ENCODE peak calls at places on chromosome 12, in six cellular contexts. D is Peyer's patch; Q is iPS-NIHi11; W is endothelial cell; Y is NCI-H446; F is activated T-helper 1 cell treated with anti-CD3 and anti-CD28 coated beads, Interleukin-2, amount 50 U/mL, for 16 hours. X is an unnamed sample.

GRCh38 chr12:89238593-89238992 is 113.7 kb downstream of the DUSP6 start:
- DNase-seq in Q (no peak), D (no peak), F (no peak), W (no peak), Y (peak), X (no peak)

GRCh38 chr12:109137055-109137454 is 20.7 kb downstream of the ACACB start:
- DNase-seq in D (no peak), Y (no peak), W (no peak), F (no peak), Q (no peak), X (no peak)

GRCh38 chr12:3677609-3678008 is 75.3 kb downstream of the CRACR2A start:
- DNase-seq in Q (no peak), F (no peak), W (no peak), Y (no peak), D (no peak), X (no peak)

GRCh38 chr12:121490401-121491257 is 90.2 kb downstream of the KDM2B start:
- DNase-seq in F (no peak), D (no peak), Q (no peak), Y (no peak), W (no peak), X (no peak)

GRCh38 chr12:6494351-6494743 is 445 bp downstream of the NCAPD2 start:
- DNase-seq in W (no peak), Y (peak), Q (no peak), D (no peak), F (no peak), X (peak)

GRCh38 chr12:93733358-93733757 is 56.2 kb downstream of the CRADD start:
- DNase-seq in F (no peak), Y (peak), D (no peak), Q (no peak), W (no peak), X (no peak)

GRCh38 chr12:126837697-126838096 is 1429.3 kb upstream of the TMEM132C start:
- DNase-seq in Y (no peak), F (no peak), Q (no peak), D (no peak), W (no peak), X (no peak)

GRCh38 chr12:56728139-56728861 is 3.2 kb upstream of the NACA start:
- DNase-seq in Y (no peak), F (no peak), Q (no peak), W (no peak), D (no peak), X (no peak)

GRCh38 chr12:47987411-47988072 is 16.7 kb downstream of the COL2A1 start:
- DNase-seq in D (no peak), Q (no peak), W (no peak), F (no peak), Y (no peak), X (no peak)

GRCh38 chr12:104682790-104683279 is 226.1 kb downstream of the CHST11 start:
- DNase-seq in Y (no peak), W (no peak), Q (no peak), F (no peak), D (no peak), X (no peak)

GRCh38 chr12:122032570-122032969 is 10.9 kb downstream of the BCL7A start:
- DNase-seq in D (no peak), Q (no peak), W (no peak), F (no peak), Y (no peak), X (peak)